ENCODE peak calls at places on chromosomes 7 and 10, in six cellular contexts. D is GM04503, T is A172, W is omental fat pad, R is NCI-H510A treated with DMSO at 0.1 percent for 48 hours, N is GM23248. S is an unnamed sample.

GRCh38 chr10:28540145-28540544 is 7.2 kb downstream of the WAC start:
- DNase-seq in D (no peak), T (no peak), W (no peak), R (no peak), N (no peak), S (no peak)

GRCh38 chr7:24337180-24337579 is 53.2 kb downstream of the NPY start:
- DNase-seq in D (no peak), T (peak; percentile 16), W (no peak), R (no peak), N (no peak), S (no peak)

GRCh38 chr7:43577485-43577951 is 5.4 kb upstream of the STK17A start:
- DNase-seq in D (no peak), T (peak; percentile 47), W (no peak), R (no peak), N (no peak), S (no peak)

GRCh38 chr10:59808896-59809643 is 55.8 kb upstream of the MRLN start:
- DNase-seq in D (peak; percentile 5), T (peak; percentile 76), W (peak; percentile 49), R (peak; percentile 10), N (peak; percentile 64), S (peak; percentile 94)

GRCh38 chr7:70923086-70923845 is 208.7 kb upstream of the GALNT17 start:
- DNase-seq in D (no peak), T (no peak), W (no peak), R (no peak), N (no peak), S (no peak)

GRCh38 chr7:42180806-42181205 is 56.2 kb downstream of the GLI3 start:
- DNase-seq in D (no peak), T (no peak), W (no peak), R (no peak), N (no peak), S (no peak)

GRCh38 chr7:140160308-140160707 is 16.5 kb downstream of the KDM7A start:
- DNase-seq in D (no peak), T (no peak), W (no peak), R (no peak), N (no peak), S (no peak)

GRCh38 chr7:158388928-158389327 is 198.7 kb downstream of the PTPRN2 start:
- DNase-seq in D (no peak), T (no peak), W (no peak), R (no peak), N (no peak), S (no peak)

GRCh38 chr7:150415161-150416160 is 35.0 kb upstream of the GIMAP8 start:
- DNase-seq in D (no peak), T (no peak), W (no peak), R (peak; percentile 50), N (no peak), S (peak; percentile 0)

GRCh38 chr10:73113543-73113942 is 3.3 kb downstream of the NUDT13 start:
- DNase-seq in D (peak; percentile 33), T (no peak), W (no peak), R (no peak), N (peak; percentile 81), S (no peak)

GRCh38 chr7:8442814-8443304 is 9.4 kb downstream of the NXPH1 start:
- DNase-seq in D (no peak), T (no peak), W (no peak), R (peak; percentile 45), N (peak; percentile 49), S (peak; percentile 45)

GRCh38 chr7:136865777-136866176 is 2.7 kb upstream of the CHRM2 start:
- DNase-seq in D (no peak), T (no peak), W (no peak), R (no peak), N (no peak), S (no peak)

GRCh38 chr7:36620166-36620708 is 104.1 kb downstream of the AOAH start:
- DNase-seq in D (no peak), T (no peak), W (no peak), R (no peak), N (no peak), S (no peak)

GRCh38 chr7:28688651-28689050 is 269.5 kb downstream of the TRIL start:
- DNase-seq in D (peak; percentile 58), T (peak; percentile 64), W (no peak), R (no peak), N (peak; percentile 91), S (no peak)

GRCh38 chr10:132866601-132867381 is 75.6 kb downstream of the CFAP46 start:
- DNase-seq in D (no peak), T (no peak), W (no peak), R (no peak), N (no peak), S (no peak)

GRCh38 chr10:110088756-110089155 is 81.0 kb downstream of the ADD3 start:
- DNase-seq in D (no peak), T (no peak), W (no peak), R (no peak), N (no peak), S (no peak)

GRCh38 chr7:43138710-43139601 is 26.5 kb downstream of the HECW1 start:
- DNase-seq in D (peak; percentile 11), T (peak; percentile 78), W (no peak), R (no peak), N (peak; percentile 19), S (no peak)

GRCh38 chr7:151745090-151745638 is 131.8 kb downstream of the PRKAG2 start:
- DNase-seq in D (no peak), T (peak; percentile 88), W (no peak), R (peak; percentile 6), N (peak; percentile 98), S (peak; percentile 77)

GRCh38 chr7:86926732-86927131 is 132.7 kb downstream of the ELAPOR2 start:
- DNase-seq in D (no peak), T (peak; percentile 48), W (no peak), R (peak; percentile 25), N (peak; percentile 85), S (no peak)

GRCh38 chr10:110529596-110530011 is 31.9 kb downstream of the DUSP5 start:
- DNase-seq in D (no peak), T (no peak), W (no peak), R (no peak), N (peak; percentile 56), S (no peak)

S was measured in mucosa of descending colon.